ENCODE peak calls at places on chromosomes 13 and 19, in five cellular contexts. W is esophagus muscularis mucosa, A is body of pancreas, U is AG09319, E is H1. K is an unnamed sample.

GRCh38 chr19:14114854-14115253 is 2.7 kb downstream of the PRKACA start:
- DNase-seq in W (no peak), A (peak), U (no peak), E (no peak), K (no peak)

GRCh38 chr19:17456127-17456526 is 4.6 kb downstream of the NXNL1 start:
- DNase-seq in W (no peak), A (no peak), U (no peak), E (no peak), K (no peak)

GRCh38 chr13:100542546-100543156 is 45.9 kb downstream of the GGACT start:
- DNase-seq in W (no peak), A (no peak), U (peak), E (no peak), K (no peak)

GRCh38 chr19:35266149-35266903 is 2.4 kb upstream of the USF2 start:
- DNase-seq in W (no peak), A (peak), U (no peak), E (no peak), K (no peak)

GRCh38 chr13:105990256-105990958 is 545.1 kb downstream of the EFNB2 start:
- DNase-seq in W (peak), A (no peak), U (no peak), E (no peak), K (no peak)

GRCh38 chr13:97559981-97560380 is 126.0 kb downstream of the RAP2A start:
- DNase-seq in W (no peak), A (no peak), U (no peak), E (no peak), K (no peak)

GRCh38 chr13:39578821-39579291 is 24.1 kb downstream of the LHFPL6 start:
- DNase-seq in W (no peak), A (no peak), U (no peak), E (no peak), K (no peak)

GRCh38 chr13:44884076-44884729 is 105.1 kb downstream of the NUFIP1 start:
- DNase-seq in W (no peak), A (no peak), U (peak), E (no peak), K (no peak)

GRCh38 chr19:48741222-48741999 is 1.0 kb upstream of the RASIP1 start:
- DNase-seq in W (no peak), A (peak), U (no peak), E (no peak), K (no peak)

GRCh38 chr19:51116736-51117135 is 8.0 kb upstream of the SIGLEC9 start:
- DNase-seq in W (no peak), A (no peak), U (no peak), E (no peak), K (no peak)

GRCh38 chr19:50628551-50628950 is 11.1 kb downstream of the SYT3 start:
- DNase-seq in W (no peak), A (no peak), U (no peak), E (no peak), K (no peak)

GRCh38 chr13:108086678-108087077 is 128.7 kb downstream of the LIG4 start:
- DNase-seq in W (no peak), A (peak), U (no peak), E (no peak), K (no peak)

GRCh38 chr13:30224732-30225131 is 82.6 kb downstream of the KATNAL1 start:
- DNase-seq in W (no peak), A (no peak), U (no peak), E (no peak), K (no peak)

GRCh38 chr19:30167976-30168635 is 204.1 kb upstream of the ZNF536 start:
- DNase-seq in W (peak), A (no peak), U (no peak), E (no peak), K (no peak)

GRCh38 chr13:20231839-20232555 is at the start of gene GJB6:
- DNase-seq in W (no peak), A (no peak), U (no peak), E (peak), K (peak)

GRCh38 chr19:4967738-4968461 is 1.0 kb upstream of the KDM4B start:
- DNase-seq in W (no peak), A (no peak), U (no peak), E (no peak), K (no peak)

GRCh38 chr13:96940961-96941360 is 53.3 kb downstream of the OXGR1 start:
- DNase-seq in W (no peak), A (no peak), U (no peak), E (no peak), K (no peak)

GRCh38 chr13:77698211-77699058 is 948 bp downstream of the SLAIN1 start:
- DNase-seq in W (no peak), A (peak), U (no peak), E (no peak), K (peak)

DNA sequence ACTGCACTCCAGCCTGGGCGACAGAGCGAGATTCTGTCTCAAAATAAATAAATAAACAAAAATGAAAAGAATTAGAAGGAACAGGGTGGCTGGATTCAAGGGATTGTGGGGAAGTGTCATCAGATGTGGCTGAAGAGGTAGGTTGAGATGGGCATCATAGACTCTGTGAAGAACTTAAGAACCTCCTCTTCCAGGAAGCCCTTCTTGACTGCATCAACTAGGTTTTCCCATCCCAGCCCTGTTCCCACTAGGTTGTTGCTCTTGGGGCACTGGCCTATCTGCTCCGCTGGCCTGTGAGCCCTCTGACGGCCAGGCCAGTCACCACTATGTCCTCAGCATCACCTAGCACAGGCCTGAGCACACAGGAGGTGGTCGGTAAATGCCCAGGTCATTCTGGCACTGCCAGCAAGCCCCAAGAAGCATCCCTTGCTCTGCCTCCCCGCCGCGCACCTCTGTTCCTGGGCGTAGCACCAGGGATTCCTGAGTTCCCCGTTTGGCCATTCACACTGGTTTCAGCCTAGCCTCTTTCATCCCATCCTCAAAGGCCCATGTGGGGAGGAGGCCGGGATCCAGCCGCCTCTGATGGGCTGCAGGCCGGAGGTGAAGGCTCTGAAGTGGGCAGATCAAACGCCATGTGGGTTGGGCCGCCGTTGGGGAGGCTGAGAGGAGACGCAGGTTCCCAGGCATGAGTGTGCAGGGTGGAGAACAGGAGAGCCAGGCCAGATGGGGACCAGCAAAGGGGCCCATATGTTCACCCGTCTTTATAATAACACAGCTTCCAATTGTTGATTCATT is 27.6 kb upstream of the SLC1A5 start:
- DNase-seq in W (no peak), A (no peak), U (no peak), E (no peak), K (no peak)
- TF ChIP-seq CTCF in W (no peak), A (no peak), U (no peak), E (no peak), K (no peak)

DNA sequence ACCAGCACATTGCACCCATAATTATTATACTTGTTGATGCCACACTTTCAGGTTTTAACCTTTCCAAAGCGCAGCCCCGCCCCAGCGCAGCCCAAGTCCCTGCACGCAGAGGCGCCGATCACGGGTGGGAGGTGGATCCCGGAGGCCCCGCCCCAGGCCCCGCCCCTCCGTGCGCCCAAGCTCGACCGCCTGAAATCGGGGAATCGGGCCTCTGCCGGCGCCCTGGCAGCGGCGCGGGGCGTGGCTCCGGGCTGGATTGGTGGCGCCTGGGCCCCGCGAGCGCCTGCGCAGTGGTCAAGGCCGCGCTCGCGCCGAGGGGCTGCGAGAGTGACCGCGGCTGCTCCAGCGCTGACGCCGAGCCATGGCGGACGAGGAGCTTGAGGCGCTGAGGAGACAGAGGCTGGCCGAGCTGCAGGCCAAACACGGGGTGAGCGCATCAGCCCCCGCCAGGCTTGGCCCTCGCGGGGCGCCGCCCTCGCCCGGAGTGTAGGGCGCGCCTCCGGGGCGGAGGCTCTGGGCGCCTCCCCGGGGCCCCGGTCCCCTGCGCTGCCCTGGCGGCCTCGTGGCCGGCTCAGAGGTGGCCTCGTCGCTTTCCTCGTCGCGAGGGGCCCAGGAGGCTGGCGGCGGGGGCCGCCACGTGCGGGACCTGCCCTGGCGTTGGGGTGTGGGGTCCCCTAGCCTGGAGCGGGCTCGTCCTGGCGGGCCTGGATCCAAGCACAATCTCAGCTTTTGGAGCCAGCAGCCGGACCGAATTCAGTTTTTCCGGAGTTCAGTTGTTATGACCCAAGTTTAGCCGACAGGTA is at the start of gene PDCD5:
- DNase-seq in W (peak), A (peak), U (peak), E (peak), K (peak)
- TF ChIP-seq CTCF in W (no peak), A (no peak), U (no peak), E (no peak), K (no peak)

GRCh38 chr13:112397108-112397507 is 21.0 kb downstream of the SPACA7 start:
- DNase-seq in W (peak), A (no peak), U (no peak), E (no peak), K (no peak)

GRCh38 chr13:112391747-112392146 is 15.6 kb downstream of the SPACA7 start:
- DNase-seq in W (peak), A (no peak), U (no peak), E (no peak), K (no peak)

GRCh38 chr13:112392719-112393118 is 16.6 kb downstream of the SPACA7 start:
- DNase-seq in W (no peak), A (no peak), U (no peak), E (no peak), K (no peak)
- TF ChIP-seq CTCF in W (no peak), A (no peak), U (no peak), E (peak), K (peak)

GRCh38 chr13:50715402-50716146 is 127.9 kb downstream of the DLEU7 start:
- DNase-seq in W (no peak), A (no peak), U (no peak), E (no peak), K (no peak)
- TF ChIP-seq CTCF in W (no peak), A (no peak), U (no peak), E (no peak), K (no peak)

DNA sequence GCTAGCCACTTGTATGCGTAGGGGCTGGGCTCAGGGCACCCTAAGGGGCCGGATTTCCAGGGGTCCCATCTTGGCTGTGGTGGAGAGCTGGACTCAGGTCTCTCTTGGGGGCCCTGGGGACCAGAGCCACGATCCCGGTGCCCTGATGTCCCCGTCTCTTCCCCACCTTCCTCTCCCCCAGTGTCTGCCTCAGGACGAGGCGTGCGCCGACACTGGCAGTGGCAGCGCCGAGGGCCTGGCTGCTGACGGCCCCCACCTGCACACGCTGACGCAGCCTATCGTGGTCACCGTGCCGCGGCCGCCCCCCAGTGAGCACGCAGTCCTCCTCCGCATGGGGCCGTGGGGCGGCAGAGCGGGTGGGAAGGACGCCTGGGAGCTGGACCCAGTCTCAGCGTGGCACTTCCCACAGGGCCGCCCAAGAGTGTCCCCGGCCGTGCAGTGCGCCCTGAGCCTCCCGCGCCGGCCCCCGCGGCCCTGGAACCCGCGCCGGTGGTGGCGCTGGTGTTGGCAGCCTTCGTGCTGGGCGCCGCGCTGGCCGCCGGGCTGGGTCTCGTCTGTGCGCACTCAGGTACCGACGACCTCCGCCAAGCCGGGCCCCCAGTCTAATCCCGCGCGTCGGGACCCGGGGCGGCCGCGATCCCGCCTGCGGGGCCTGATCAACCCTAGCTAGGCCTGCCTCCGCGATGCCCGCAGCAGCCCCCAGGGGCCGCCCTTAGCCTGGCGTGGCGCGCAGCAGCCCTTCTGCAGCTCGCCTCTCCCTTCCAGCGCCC is 2.7 kb upstream of the SNAPC2 start:
- DNase-seq in W (no peak), A (peak), U (no peak), E (no peak), K (no peak)
- TF ChIP-seq CTCF in W (peak), A (no peak), U (peak), E (peak), K (peak)

DNA sequence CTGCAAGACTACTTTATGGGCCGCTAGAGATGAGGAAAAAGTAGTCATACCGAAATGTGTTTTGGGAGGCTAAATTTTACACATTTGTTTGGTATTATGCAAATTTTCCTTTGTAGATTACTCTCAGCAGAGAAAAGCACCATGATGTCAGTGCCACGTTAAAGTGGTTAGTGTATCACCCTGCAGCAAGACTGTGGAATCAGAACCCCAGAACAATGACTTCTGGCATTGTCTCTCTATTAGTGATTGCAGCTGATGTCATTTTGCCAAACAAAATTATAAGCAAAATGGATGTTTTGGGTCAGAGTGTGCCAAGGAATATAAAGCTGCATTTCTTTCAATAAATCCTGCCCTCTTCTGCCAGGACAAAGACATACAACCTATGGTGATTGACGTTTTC is 53.7 kb upstream of the TSHZ3 start:
- DNase-seq in W (no peak), A (no peak), U (no peak), E (no peak), K (no peak)
- TF ChIP-seq CTCF in W (no peak), A (no peak), U (no peak), E (no peak), K (no peak)

K was measured in progenitor cell of endocrine pancreas.